ENCODE peak calls at places on chromosomes 11 and 22, in seven cellular contexts. One of them, this sample, is unnamed.

GRCh38 chr22:45548991-45549736 is 46.5 kb downstream of the FBLN1 start:
- DNase-seq in stomach: peak
- DNase-seq in transverse colon: peak
- DNase-seq in sigmoid colon: peak
- DNase-seq in K562: peak
- DNase-seq in tibial nerve: no peak
- DNase-seq in A549: peak
- DNase-seq in this sample: peak

GRCh38 chr11:2539761-2540520 is 95.1 kb downstream of the KCNQ1 start:
- DNase-seq in tibial nerve: no peak
- DNase-seq in A549: no peak
- DNase-seq in transverse colon: peak
- DNase-seq in sigmoid colon: peak
- DNase-seq in K562: no peak
- DNase-seq in stomach: no peak
- DNase-seq in this sample: no peak

GRCh38 chr11:83554896-83555295 is 268.7 kb upstream of the CCDC90B start:
- DNase-seq in transverse colon: no peak
- DNase-seq in A549: no peak
- DNase-seq in sigmoid colon: no peak
- DNase-seq in stomach: no peak
- DNase-seq in K562: no peak
- DNase-seq in tibial nerve: no peak
- DNase-seq in this sample: no peak

GRCh38 chr11:43680521-43681505 is at the start of gene HSD17B12:
- DNase-seq in A549: peak
- DNase-seq in stomach: peak
- DNase-seq in sigmoid colon: peak
- DNase-seq in tibial nerve: peak
- DNase-seq in transverse colon: peak
- DNase-seq in K562: peak
- DNase-seq in this sample: peak

GRCh38 chr22:22968366-22968765 is 80.8 kb downstream of the IGLL5 start:
- DNase-seq in A549: no peak
- DNase-seq in sigmoid colon: no peak
- DNase-seq in stomach: no peak
- DNase-seq in K562: no peak
- DNase-seq in transverse colon: no peak
- DNase-seq in tibial nerve: no peak
- DNase-seq in this sample: no peak

GRCh38 chr22:29313126-29314071 is 2.1 kb downstream of the RASL10A start:
- DNase-seq in tibial nerve: peak
- DNase-seq in A549: peak
- DNase-seq in stomach: no peak
- DNase-seq in sigmoid colon: peak
- DNase-seq in K562: no peak
- DNase-seq in transverse colon: peak
- DNase-seq in this sample: no peak

GRCh38 chr22:26610072-26610958 is 7.5 kb downstream of the CRYBB1 start:
- DNase-seq in K562: no peak
- DNase-seq in A549: no peak
- DNase-seq in sigmoid colon: no peak
- DNase-seq in tibial nerve: no peak
- DNase-seq in transverse colon: peak
- DNase-seq in stomach: peak
- DNase-seq in this sample: no peak

GRCh38 chr11:33636104-33636503 is 64.5 kb downstream of the C11orf91 start:
- DNase-seq in tibial nerve: no peak
- DNase-seq in A549: peak
- DNase-seq in stomach: no peak
- DNase-seq in sigmoid colon: no peak
- DNase-seq in K562: no peak
- DNase-seq in transverse colon: no peak
- DNase-seq in this sample: no peak

GRCh38 chr22:33331017-33331416 is 272.8 kb upstream of the SYN3 start:
- DNase-seq in K562: no peak
- DNase-seq in tibial nerve: no peak
- DNase-seq in A549: no peak
- DNase-seq in transverse colon: no peak
- DNase-seq in sigmoid colon: no peak
- DNase-seq in stomach: no peak
- DNase-seq in this sample: no peak

GRCh38 chr11:2085251-2086066 is 53.7 kb downstream of the IGF2 start:
- DNase-seq in sigmoid colon: peak
- DNase-seq in tibial nerve: no peak
- DNase-seq in stomach: peak
- DNase-seq in transverse colon: no peak
- DNase-seq in A549: no peak
- DNase-seq in K562: peak
- DNase-seq in this sample: peak

DNA sequence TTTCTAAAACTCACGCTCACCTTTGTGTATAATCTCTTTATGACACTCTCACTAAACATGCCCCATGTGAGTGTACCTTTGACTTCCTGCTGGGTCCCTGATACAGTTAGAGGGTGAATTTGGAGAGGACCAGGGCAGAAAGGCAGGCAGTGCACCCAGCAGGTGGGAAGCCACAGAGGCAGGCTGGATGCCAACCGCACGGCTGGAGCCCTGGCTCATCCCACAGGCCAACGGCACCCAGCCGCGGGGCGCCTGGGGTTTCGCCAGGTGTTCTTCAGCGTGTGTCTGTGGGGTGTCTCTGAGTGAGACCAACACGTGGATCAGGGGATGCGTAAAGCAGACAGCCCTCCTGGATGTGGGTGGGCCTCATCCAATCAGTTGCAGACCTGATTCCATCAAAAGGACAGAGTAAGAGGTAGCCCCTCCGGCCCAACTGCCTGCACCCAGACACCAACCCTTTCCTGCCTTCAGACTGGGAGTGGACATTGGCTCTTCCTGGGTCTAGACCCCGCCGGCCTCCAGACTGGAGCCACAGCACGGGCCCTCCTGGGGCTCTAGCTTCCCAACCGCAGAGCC is 51.6 kb downstream of the DHCR7 start:
- DNase-seq in A549: no peak
- DNase-seq in sigmoid colon: no peak
- DNase-seq in K562: no peak
- DNase-seq in stomach: no peak
- DNase-seq in tibial nerve: no peak
- DNase-seq in transverse colon: no peak
- DNase-seq in this sample: no peak
- TF ChIP-seq EP300 in A549: no peak
- TF ChIP-seq EP300 in sigmoid colon: no peak
- TF ChIP-seq EP300 in K562: no peak
- TF ChIP-seq EP300 in stomach: no peak
- TF ChIP-seq EP300 in tibial nerve: no peak
- TF ChIP-seq EP300 in transverse colon: no peak
- TF ChIP-seq EP300 in this sample: no peak

DNA sequence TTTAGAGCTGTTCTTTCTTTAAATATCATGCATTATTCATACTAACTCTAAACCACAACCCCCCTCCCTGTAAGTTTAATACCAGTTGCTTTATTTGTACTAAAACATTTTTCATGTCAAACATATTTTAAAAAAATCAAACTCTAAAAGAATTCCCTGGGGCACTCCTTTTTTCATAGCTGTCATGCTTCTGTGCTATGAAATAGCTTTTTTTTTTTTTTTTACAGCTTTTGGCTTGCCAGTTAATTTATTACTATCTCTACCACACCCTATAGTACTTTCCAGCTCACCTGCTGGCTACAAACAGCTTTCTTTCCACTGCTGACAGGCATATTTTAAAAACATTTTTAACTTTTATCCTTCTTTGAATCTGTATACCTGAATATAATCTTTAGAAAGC is 256.8 kb downstream of the SOX6 start:
- DNase-seq in tibial nerve: no peak
- DNase-seq in sigmoid colon: no peak
- DNase-seq in transverse colon: no peak
- DNase-seq in A549: no peak
- DNase-seq in stomach: no peak
- DNase-seq in K562: no peak
- DNase-seq in this sample: no peak
- TF ChIP-seq EP300 in tibial nerve: no peak
- TF ChIP-seq EP300 in sigmoid colon: no peak
- TF ChIP-seq EP300 in transverse colon: no peak
- TF ChIP-seq EP300 in A549: no peak
- TF ChIP-seq EP300 in stomach: no peak
- TF ChIP-seq EP300 in K562: no peak
- TF ChIP-seq EP300 in this sample: no peak

GRCh38 chr11:67490727-67491065 is 7.9 kb downstream of the AIP start:
- DNase-seq in K562: no peak
- DNase-seq in sigmoid colon: no peak
- DNase-seq in stomach: no peak
- DNase-seq in transverse colon: no peak
- DNase-seq in A549: no peak
- DNase-seq in tibial nerve: no peak
- DNase-seq in this sample: no peak
- TF ChIP-seq EP300 in K562: no peak
- TF ChIP-seq EP300 in sigmoid colon: no peak
- TF ChIP-seq EP300 in stomach: no peak
- TF ChIP-seq EP300 in transverse colon: no peak
- TF ChIP-seq EP300 in A549: no peak
- TF ChIP-seq EP300 in tibial nerve: no peak
- TF ChIP-seq EP300 in this sample: no peak

GRCh38 chr22:40651563-40652501 is 15.3 kb upstream of the MRTFA start:
- DNase-seq in K562: peak
- DNase-seq in sigmoid colon: peak
- DNase-seq in A549: peak
- DNase-seq in tibial nerve: peak
- DNase-seq in transverse colon: peak
- DNase-seq in stomach: peak
- DNase-seq in this sample: peak
- TF ChIP-seq EP300 in K562: peak
- TF ChIP-seq EP300 in sigmoid colon: peak
- TF ChIP-seq EP300 in A549: no peak
- TF ChIP-seq EP300 in tibial nerve: peak
- TF ChIP-seq EP300 in transverse colon: no peak
- TF ChIP-seq EP300 in stomach: peak
- TF ChIP-seq EP300 in this sample: no peak

DNA sequence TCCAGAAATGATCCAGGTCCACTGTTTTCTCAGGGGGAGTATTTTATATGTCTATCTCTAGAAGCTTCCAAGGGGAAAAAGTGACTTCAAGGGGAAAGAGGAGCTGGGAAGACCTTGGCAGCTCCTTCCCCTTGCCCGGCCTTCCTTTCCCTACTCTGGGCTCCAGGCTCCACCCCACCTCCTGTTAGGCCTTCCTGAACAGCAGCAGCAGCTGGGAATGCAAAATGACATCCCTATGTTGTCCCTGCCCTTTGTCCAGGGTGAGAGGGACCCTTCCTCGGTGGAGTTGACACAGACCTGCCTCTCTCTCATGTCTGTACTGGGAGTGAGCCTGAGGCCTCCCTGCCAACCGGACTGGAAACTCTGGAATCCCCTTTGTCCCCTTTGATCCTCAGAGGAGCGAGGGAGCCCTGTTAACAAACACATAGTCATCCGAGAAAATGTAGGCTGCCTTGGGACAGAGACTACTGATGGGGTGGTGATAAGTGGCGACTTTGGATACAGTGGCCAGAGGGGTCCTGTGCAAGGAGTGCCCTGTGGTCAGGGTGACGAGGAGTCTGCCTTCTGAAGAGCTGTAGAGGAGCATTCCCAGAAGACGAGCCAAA is 9.0 kb upstream of the MALAT1 start:
- DNase-seq in sigmoid colon: peak
- DNase-seq in A549: peak
- DNase-seq in transverse colon: peak
- DNase-seq in K562: no peak
- DNase-seq in stomach: peak
- DNase-seq in tibial nerve: no peak
- DNase-seq in this sample: no peak
- TF ChIP-seq EP300 in sigmoid colon: no peak
- TF ChIP-seq EP300 in A549: no peak
- TF ChIP-seq EP300 in transverse colon: no peak
- TF ChIP-seq EP300 in K562: no peak
- TF ChIP-seq EP300 in stomach: no peak
- TF ChIP-seq EP300 in tibial nerve: no peak
- TF ChIP-seq EP300 in this sample: no peak

GRCh38 chr11:120056301-120057027 is 81.4 kb downstream of the TRIM29 start:
- DNase-seq in tibial nerve: no peak
- DNase-seq in A549: no peak
- DNase-seq in stomach: no peak
- DNase-seq in transverse colon: no peak
- DNase-seq in K562: no peak
- DNase-seq in sigmoid colon: no peak
- DNase-seq in this sample: peak
- TF ChIP-seq EP300 in tibial nerve: no peak
- TF ChIP-seq EP300 in A549: no peak
- TF ChIP-seq EP300 in stomach: no peak
- TF ChIP-seq EP300 in transverse colon: no peak
- TF ChIP-seq EP300 in K562: no peak
- TF ChIP-seq EP300 in sigmoid colon: no peak
- TF ChIP-seq EP300 in this sample: no peak